ENCODE peak calls at places on chromosomes 3 and 15, in five cellular contexts. G is adrenal gland, N is esophagus squamous epithelium, Z is Peyer's patch, J is BE2C. A is an unnamed sample.
A peak's percentile ranks its signal among the peaks of the same experiment; 100 is the strongest.

GRCh38 chr3:194931366-194931765 is 245.7 kb downstream of the FAM43A start:
- DNase-seq in G (no peak), N (no peak), Z (no peak), J (no peak), A (no peak)

GRCh38 chr3:106323586-106323985 is 454.8 kb upstream of the CBLB start:
- DNase-seq in G (no peak), N (no peak), Z (no peak), J (no peak), A (no peak)

GRCh38 chr3:152719264-152719663 is 115.7 kb upstream of the P2RY1 start:
- DNase-seq in G (no peak), N (no peak), Z (no peak), J (no peak), A (no peak)

GRCh38 chr15:51130344-51130743 is 35.6 kb upstream of the TNFAIP8L3 start:
- DNase-seq in G (no peak), N (no peak), Z (no peak), J (no peak), A (no peak)

GRCh38 chr3:125375950-125376679 is 990 bp upstream of the ZNF148 start:
- DNase-seq in G (no peak), N (no peak), Z (no peak), J (peak; percentile 70), A (no peak)

GRCh38 chr3:143063018-143063417 is 56.6 kb upstream of the CHST2 start:
- DNase-seq in G (no peak), N (no peak), Z (no peak), J (no peak), A (no peak)

GRCh38 chr15:60351066-60351465 is 46.7 kb downstream of the ANXA2 start:
- DNase-seq in G (no peak), N (no peak), Z (no peak), J (peak; percentile 74), A (peak; percentile 40)

GRCh38 chr15:40286061-40286532 is 3.2 kb upstream of the ANKRD63 start:
- DNase-seq in G (no peak), N (no peak), Z (no peak), J (no peak), A (no peak)

GRCh38 chr15:77031376-77032050 is 36.6 kb downstream of the PSTPIP1 start:
- DNase-seq in G (no peak), N (no peak), Z (peak; percentile 61), J (peak; percentile 39), A (peak; percentile 26)

GRCh38 chr15:25173241-25174028 is 218.6 kb downstream of the SNRPN start:
- DNase-seq in G (peak; percentile 3), N (no peak), Z (peak; percentile 3), J (no peak), A (no peak)

GRCh38 chr3:25534007-25534406 is 105.9 kb downstream of the RARB start:
- DNase-seq in G (no peak), N (no peak), Z (no peak), J (no peak), A (no peak)

GRCh38 chr15:85120351-85121113 is 138.9 kb downstream of the PDE8A start:
- DNase-seq in G (no peak), N (no peak), Z (no peak), J (no peak), A (no peak)

GRCh38 chr3:108718454-108718853 is 38.8 kb downstream of the RETNLB start:
- DNase-seq in G (no peak), N (no peak), Z (no peak), J (no peak), A (no peak)

GRCh38 chr15:35545316-35545824 is 595 bp downstream of the DPH6 start:
- DNase-seq in G (peak; percentile 52), N (no peak), Z (peak; percentile 37), J (peak; percentile 58), A (peak; percentile 57)

GRCh38 chr3:149702691-149703426 is 45.0 kb upstream of the WWTR1 start:
- DNase-seq in G (no peak), N (no peak), Z (no peak), J (no peak), A (peak; percentile 44)

GRCh38 chr3:66177026-66177425 is 43.8 kb upstream of the SLC25A26 start:
- DNase-seq in G (no peak), N (no peak), Z (no peak), J (no peak), A (no peak)

GRCh38 chr15:40891810-40892448 is 2.3 kb upstream of the VPS18 start:
- DNase-seq in G (peak; percentile 36), N (no peak), Z (peak; percentile 47), J (peak; percentile 58), A (no peak)

GRCh38 chr3:154758109-154758868 is 321.8 kb upstream of the MME start:
- DNase-seq in G (no peak), N (no peak), Z (no peak), J (no peak), A (no peak)

GRCh38 chr3:57031622-57032541 is 28.6 kb upstream of the SPATA12 start:
- DNase-seq in G (no peak), N (no peak), Z (no peak), J (no peak), A (no peak)

GRCh38 chr15:63972801-63973200 is 73.5 kb downstream of the DAPK2 start:
- DNase-seq in G (no peak), N (no peak), Z (no peak), J (no peak), A (no peak)

GRCh38 chr15:74724570-74725240 is 623 bp downstream of the CYP1A1 start:
- DNase-seq in G (no peak), N (no peak), Z (no peak), J (no peak), A (no peak)

GRCh38 chr15:25733856-25734679 is 129.1 kb downstream of the ATP10A start:
- DNase-seq in G (peak; percentile 50), N (no peak), Z (no peak), J (no peak), A (no peak)

GRCh38 chr15:68749365-68750141 is 71.1 kb downstream of the ANP32A start:
- DNase-seq in G (no peak), N (no peak), Z (no peak), J (no peak), A (no peak)

GRCh38 chr3:167066977-167067843 is 312.9 kb downstream of the ZBBX start:
- DNase-seq in G (no peak), N (no peak), Z (no peak), J (no peak), A (no peak)

GRCh38 chr3:134697830-134698699 is 47.2 kb upstream of the KY start:
- DNase-seq in G (no peak), N (no peak), Z (no peak), J (no peak), A (no peak)

GRCh38 chr3:19711160-19711782 is 222.7 kb downstream of the EFHB start:
- DNase-seq in G (no peak), N (no peak), Z (no peak), J (no peak), A (no peak)

GRCh38 chr3:122727766-122728165 is 47.1 kb downstream of the PARP14 start:
- DNase-seq in G (no peak), N (no peak), Z (no peak), J (no peak), A (peak; percentile 6)

GRCh38 chr3:190044974-190045373 is 75.7 kb downstream of the P3H2 start:
- DNase-seq in G (no peak), N (no peak), Z (no peak), J (no peak), A (no peak)

GRCh38 chr3:47961815-47962606 is 54.2 kb downstream of the MAP4 start:
- DNase-seq in G (peak; percentile 10), N (no peak), Z (peak; percentile 24), J (peak; percentile 20), A (no peak)

GRCh38 chr15:84811151-84811550 is 6.0 kb upstream of the ALPK3 start:
- DNase-seq in G (no peak), N (no peak), Z (no peak), J (no peak), A (no peak)

GRCh38 chr15:90300988-90301715 is 35.7 kb downstream of the NGRN start:
- DNase-seq in G (peak; percentile 75), N (no peak), Z (peak; percentile 42), J (peak; percentile 94), A (peak; percentile 55)

GRCh38 chr3:146382386-146382785 is 87.0 kb downstream of the PLSCR2 start:
- DNase-seq in G (no peak), N (no peak), Z (no peak), J (no peak), A (peak; percentile 43)

GRCh38 chr15:34610388-34610787 is 26.9 kb upstream of the GOLGA8B start:
- DNase-seq in G (no peak), N (no peak), Z (no peak), J (no peak), A (no peak)

GRCh38 chr15:38176155-38176554 is 76.5 kb upstream of the SPRED1 start:
- DNase-seq in G (no peak), N (no peak), Z (no peak), J (no peak), A (no peak)

DNA sequence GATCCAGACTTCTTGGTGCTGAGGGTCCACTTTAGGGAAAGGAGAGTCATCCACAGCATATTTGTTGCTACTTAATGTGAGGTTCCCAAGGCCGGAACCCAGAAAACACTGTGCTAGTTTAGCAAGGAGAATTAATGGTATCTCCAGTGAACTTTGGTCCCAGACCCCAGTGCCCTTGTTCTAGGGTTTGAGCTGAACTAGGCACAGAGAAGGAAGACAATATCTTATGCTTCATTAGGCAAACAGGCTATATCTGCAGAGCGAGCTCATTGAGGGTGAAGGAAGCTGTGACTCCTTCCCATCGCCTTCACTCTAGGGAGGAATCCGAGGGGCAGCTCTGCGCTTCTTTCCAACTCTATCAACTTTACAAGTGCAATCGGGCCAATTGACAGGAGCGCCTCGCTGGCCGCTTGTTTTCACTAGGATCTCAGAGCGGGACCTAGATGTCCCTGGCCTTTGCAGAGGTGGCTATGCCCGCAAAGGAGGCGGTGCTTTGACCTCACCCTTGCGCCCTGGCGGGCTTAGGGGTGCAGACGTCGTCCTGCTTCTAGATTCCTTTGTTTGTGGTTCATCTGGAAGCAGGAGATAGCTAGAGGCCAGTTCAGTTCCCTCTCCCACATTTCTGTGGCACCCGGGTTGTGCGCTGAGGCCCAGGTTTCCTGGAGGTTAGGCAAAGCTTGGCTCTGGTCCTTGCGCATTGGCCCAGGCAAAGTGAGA is 1.0 kb downstream of the PPM1L start:
- DNase-seq in G (peak; percentile 23), N (no peak), Z (no peak), J (peak; percentile 29), A (no peak)
- H3K4me3 ChIP-seq in G (peak overlapping the region; percentile 82), N (peak overlapping the region; percentile 95), Z (peak overlapping the region; percentile 81), J (peak overlapping the region; percentile 89), A (no peak overlapping the region)

GRCh38 chr3:27681249-27681748 is 40.8 kb downstream of the EOMES start:
- DNase-seq in G (peak; percentile 26), N (no peak), Z (no peak), J (peak; percentile 27), A (no peak)
- H3K36me3 ChIP-seq in G (no peaks in the 10 kb centered on the region), N (no peaks in the 10 kb centered on the region), Z (no peaks in the 10 kb centered on the region), J (no peaks in the 10 kb centered on the region), A (no peaks in the 10 kb centered on the region)

GRCh38 chr15:100227781-100228180 is 114.0 kb downstream of the ADAMTS17 start:
- DNase-seq in G (peak; percentile 50), N (no peak), Z (no peak), J (no peak), A (no peak)
- H3K9me3 ChIP-seq in G (no peaks in the 10 kb centered on the region), N (no peaks in the 10 kb centered on the region), Z (no peaks in the 10 kb centered on the region), J (no peaks in the 10 kb centered on the region), A (no peaks in the 10 kb centered on the region)

DNA sequence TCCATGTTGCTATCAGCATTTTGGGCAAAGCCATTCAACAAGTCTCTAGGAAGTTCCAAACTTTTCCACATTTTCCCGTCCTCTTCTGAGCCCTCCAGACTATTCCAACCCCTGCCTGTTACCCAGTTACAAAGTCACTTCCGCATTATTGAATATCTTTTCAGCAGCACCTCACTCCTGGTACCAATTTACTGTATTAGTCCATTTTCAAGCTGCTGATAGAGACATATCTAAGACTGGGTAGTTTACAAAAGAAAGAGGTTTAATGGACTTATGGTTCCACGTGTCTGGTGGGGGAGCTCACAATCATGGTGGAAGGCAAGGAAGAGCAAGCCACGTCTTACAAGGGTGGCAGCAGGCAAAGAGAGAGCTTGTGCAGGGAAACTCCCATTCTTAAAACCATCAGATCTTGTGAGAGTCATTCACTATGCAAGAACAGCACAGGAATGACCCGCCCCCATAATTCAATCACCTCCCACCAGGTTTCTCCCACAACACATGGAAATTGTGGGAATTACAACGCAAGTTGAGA is 435.6 kb upstream of the GRM7 start:
- DNase-seq in G (no peak), N (no peak), Z (no peak), J (no peak), A (no peak)
- H3K4me3 ChIP-seq in G (no peak overlapping the region), N (no peak overlapping the region), Z (no peak overlapping the region), J (no peak overlapping the region), A (no peak overlapping the region)